ENCODE peak calls at places on chromosomes 11 and 22, in five cellular contexts. One of them, this sample, is unnamed.

GRCh38 chr22:42462016-42462415 is 29.8 kb upstream of the NFAM1 start:
- DNase-seq in activated naive CD4-positive, alpha-beta T cell treated with anti-CD3 and anti-CD28 coated beads for 36 hours: no peak
- DNase-seq in A549: no peak
- DNase-seq in activated effector memory CD4-positive, alpha-beta T cell treated with anti-CD3 and anti-CD28 coated beads, Interleukin-2, amount 50 U/mL, for 16 hours: no peak
- DNase-seq in NCI-H2081: peak
- DNase-seq in this sample: no peak

GRCh38 chr11:111565111-111565720 is 24.7 kb downstream of the LAYN start:
- DNase-seq in activated naive CD4-positive, alpha-beta T cell treated with anti-CD3 and anti-CD28 coated beads for 36 hours: peak
- DNase-seq in A549: peak
- DNase-seq in activated effector memory CD4-positive, alpha-beta T cell treated with anti-CD3 and anti-CD28 coated beads, Interleukin-2, amount 50 U/mL, for 16 hours: peak
- DNase-seq in NCI-H2081: peak
- DNase-seq in this sample: peak

GRCh38 chr11:73344191-73344607 is 32.0 kb upstream of the RELT start:
- DNase-seq in activated naive CD4-positive, alpha-beta T cell treated with anti-CD3 and anti-CD28 coated beads for 36 hours: no peak
- DNase-seq in A549: no peak
- DNase-seq in activated effector memory CD4-positive, alpha-beta T cell treated with anti-CD3 and anti-CD28 coated beads, Interleukin-2, amount 50 U/mL, for 16 hours: no peak
- DNase-seq in NCI-H2081: no peak
- DNase-seq in this sample: no peak

GRCh38 chr11:134915212-134915611 is 503.2 kb upstream of the B3GAT1 start:
- DNase-seq in activated naive CD4-positive, alpha-beta T cell treated with anti-CD3 and anti-CD28 coated beads for 36 hours: no peak
- DNase-seq in A549: no peak
- DNase-seq in activated effector memory CD4-positive, alpha-beta T cell treated with anti-CD3 and anti-CD28 coated beads, Interleukin-2, amount 50 U/mL, for 16 hours: no peak
- DNase-seq in NCI-H2081: no peak
- DNase-seq in this sample: no peak

GRCh38 chr11:32034149-32034548 is 56.7 kb upstream of the RCN1 start:
- DNase-seq in activated naive CD4-positive, alpha-beta T cell treated with anti-CD3 and anti-CD28 coated beads for 36 hours: no peak
- DNase-seq in A549: no peak
- DNase-seq in activated effector memory CD4-positive, alpha-beta T cell treated with anti-CD3 and anti-CD28 coated beads, Interleukin-2, amount 50 U/mL, for 16 hours: no peak
- DNase-seq in NCI-H2081: no peak
- DNase-seq in this sample: no peak

GRCh38 chr11:44680982-44681597 is 45.7 kb upstream of the TSPAN18 start:
- DNase-seq in activated naive CD4-positive, alpha-beta T cell treated with anti-CD3 and anti-CD28 coated beads for 36 hours: peak
- DNase-seq in A549: no peak
- DNase-seq in activated effector memory CD4-positive, alpha-beta T cell treated with anti-CD3 and anti-CD28 coated beads, Interleukin-2, amount 50 U/mL, for 16 hours: peak
- DNase-seq in NCI-H2081: no peak
- DNase-seq in this sample: no peak

GRCh38 chr11:69344570-69345145 is 50.7 kb downstream of the MYEOV start:
- DNase-seq in activated naive CD4-positive, alpha-beta T cell treated with anti-CD3 and anti-CD28 coated beads for 36 hours: no peak
- DNase-seq in A549: no peak
- DNase-seq in activated effector memory CD4-positive, alpha-beta T cell treated with anti-CD3 and anti-CD28 coated beads, Interleukin-2, amount 50 U/mL, for 16 hours: no peak
- DNase-seq in NCI-H2081: no peak
- DNase-seq in this sample: no peak

GRCh38 chr11:32796425-32796824 is 2.0 kb upstream of the CCDC73 start:
- DNase-seq in activated naive CD4-positive, alpha-beta T cell treated with anti-CD3 and anti-CD28 coated beads for 36 hours: no peak
- DNase-seq in A549: no peak
- DNase-seq in activated effector memory CD4-positive, alpha-beta T cell treated with anti-CD3 and anti-CD28 coated beads, Interleukin-2, amount 50 U/mL, for 16 hours: no peak
- DNase-seq in NCI-H2081: no peak
- DNase-seq in this sample: no peak

GRCh38 chr11:126655807-126656128 is 300.3 kb downstream of the ST3GAL4 start:
- DNase-seq in activated naive CD4-positive, alpha-beta T cell treated with anti-CD3 and anti-CD28 coated beads for 36 hours: no peak
- DNase-seq in A549: no peak
- DNase-seq in activated effector memory CD4-positive, alpha-beta T cell treated with anti-CD3 and anti-CD28 coated beads, Interleukin-2, amount 50 U/mL, for 16 hours: no peak
- DNase-seq in NCI-H2081: no peak
- DNase-seq in this sample: no peak

GRCh38 chr11:28009383-28009782 is 98.6 kb downstream of the KIF18A start:
- DNase-seq in activated naive CD4-positive, alpha-beta T cell treated with anti-CD3 and anti-CD28 coated beads for 36 hours: no peak
- DNase-seq in A549: no peak
- DNase-seq in activated effector memory CD4-positive, alpha-beta T cell treated with anti-CD3 and anti-CD28 coated beads, Interleukin-2, amount 50 U/mL, for 16 hours: no peak
- DNase-seq in NCI-H2081: no peak
- DNase-seq in this sample: no peak

GRCh38 chr11:134670247-134670646 is 258.2 kb upstream of the B3GAT1 start:
- DNase-seq in activated naive CD4-positive, alpha-beta T cell treated with anti-CD3 and anti-CD28 coated beads for 36 hours: no peak
- DNase-seq in A549: no peak
- DNase-seq in activated effector memory CD4-positive, alpha-beta T cell treated with anti-CD3 and anti-CD28 coated beads, Interleukin-2, amount 50 U/mL, for 16 hours: no peak
- DNase-seq in NCI-H2081: no peak
- DNase-seq in this sample: no peak

GRCh38 chr22:22935546-22936157 is 48.0 kb downstream of the IGLL5 start:
- DNase-seq in activated naive CD4-positive, alpha-beta T cell treated with anti-CD3 and anti-CD28 coated beads for 36 hours: peak
- DNase-seq in A549: no peak
- DNase-seq in activated effector memory CD4-positive, alpha-beta T cell treated with anti-CD3 and anti-CD28 coated beads, Interleukin-2, amount 50 U/mL, for 16 hours: no peak
- DNase-seq in NCI-H2081: no peak
- DNase-seq in this sample: no peak

GRCh38 chr11:46682773-46683752 is 17.4 kb downstream of the ARHGAP1 start:
- DNase-seq in activated naive CD4-positive, alpha-beta T cell treated with anti-CD3 and anti-CD28 coated beads for 36 hours: no peak
- DNase-seq in A549: no peak
- DNase-seq in activated effector memory CD4-positive, alpha-beta T cell treated with anti-CD3 and anti-CD28 coated beads, Interleukin-2, amount 50 U/mL, for 16 hours: no peak
- DNase-seq in NCI-H2081: no peak
- DNase-seq in this sample: no peak

GRCh38 chr11:104152941-104153340 is 11.0 kb downstream of the PDGFD start:
- DNase-seq in activated naive CD4-positive, alpha-beta T cell treated with anti-CD3 and anti-CD28 coated beads for 36 hours: no peak
- DNase-seq in A549: no peak
- DNase-seq in activated effector memory CD4-positive, alpha-beta T cell treated with anti-CD3 and anti-CD28 coated beads, Interleukin-2, amount 50 U/mL, for 16 hours: no peak
- DNase-seq in NCI-H2081: peak
- DNase-seq in this sample: no peak

GRCh38 chr11:120964857-120965256 is 59.0 kb upstream of the TBCEL start:
- DNase-seq in activated naive CD4-positive, alpha-beta T cell treated with anti-CD3 and anti-CD28 coated beads for 36 hours: no peak
- DNase-seq in A549: no peak
- DNase-seq in activated effector memory CD4-positive, alpha-beta T cell treated with anti-CD3 and anti-CD28 coated beads, Interleukin-2, amount 50 U/mL, for 16 hours: no peak
- DNase-seq in NCI-H2081: no peak
- DNase-seq in this sample: no peak

GRCh38 chr11:23539556-23539955 is 679.3 kb upstream of the CCDC179 start:
- DNase-seq in activated naive CD4-positive, alpha-beta T cell treated with anti-CD3 and anti-CD28 coated beads for 36 hours: no peak
- DNase-seq in A549: no peak
- DNase-seq in activated effector memory CD4-positive, alpha-beta T cell treated with anti-CD3 and anti-CD28 coated beads, Interleukin-2, amount 50 U/mL, for 16 hours: no peak
- DNase-seq in NCI-H2081: no peak
- DNase-seq in this sample: no peak

GRCh38 chr22:42895087-42895486 is 38.0 kb upstream of the ARFGAP3 start:
- DNase-seq in activated naive CD4-positive, alpha-beta T cell treated with anti-CD3 and anti-CD28 coated beads for 36 hours: peak
- DNase-seq in A549: no peak
- DNase-seq in activated effector memory CD4-positive, alpha-beta T cell treated with anti-CD3 and anti-CD28 coated beads, Interleukin-2, amount 50 U/mL, for 16 hours: no peak
- DNase-seq in NCI-H2081: no peak
- DNase-seq in this sample: no peak

GRCh38 chr11:6609502-6610015 is 2.5 kb downstream of the TAF10 start:
- DNase-seq in activated naive CD4-positive, alpha-beta T cell treated with anti-CD3 and anti-CD28 coated beads for 36 hours: no peak
- DNase-seq in A549: no peak
- DNase-seq in activated effector memory CD4-positive, alpha-beta T cell treated with anti-CD3 and anti-CD28 coated beads, Interleukin-2, amount 50 U/mL, for 16 hours: peak
- DNase-seq in NCI-H2081: no peak
- DNase-seq in this sample: no peak

GRCh38 chr11:66421492-66422205 is 814 bp downstream of the NPAS4 start:
- DNase-seq in activated naive CD4-positive, alpha-beta T cell treated with anti-CD3 and anti-CD28 coated beads for 36 hours: peak
- DNase-seq in A549: peak
- DNase-seq in activated effector memory CD4-positive, alpha-beta T cell treated with anti-CD3 and anti-CD28 coated beads, Interleukin-2, amount 50 U/mL, for 16 hours: peak
- DNase-seq in NCI-H2081: no peak
- DNase-seq in this sample: peak

GRCh38 chr11:84673753-84674152 is 953.4 kb downstream of the DLG2 start:
- DNase-seq in activated naive CD4-positive, alpha-beta T cell treated with anti-CD3 and anti-CD28 coated beads for 36 hours: no peak
- DNase-seq in A549: no peak
- DNase-seq in activated effector memory CD4-positive, alpha-beta T cell treated with anti-CD3 and anti-CD28 coated beads, Interleukin-2, amount 50 U/mL, for 16 hours: no peak
- DNase-seq in NCI-H2081: peak
- DNase-seq in this sample: no peak

GRCh38 chr11:8963569-8964323 is 496 bp downstream of the TMEM9B start:
- DNase-seq in activated naive CD4-positive, alpha-beta T cell treated with anti-CD3 and anti-CD28 coated beads for 36 hours: peak
- DNase-seq in A549: peak
- DNase-seq in activated effector memory CD4-positive, alpha-beta T cell treated with anti-CD3 and anti-CD28 coated beads, Interleukin-2, amount 50 U/mL, for 16 hours: peak
- DNase-seq in NCI-H2081: peak
- DNase-seq in this sample: peak

GRCh38 chr22:22508274-22509176 is at the start of gene ZNF280B:
- DNase-seq in activated naive CD4-positive, alpha-beta T cell treated with anti-CD3 and anti-CD28 coated beads for 36 hours: peak
- DNase-seq in A549: peak
- DNase-seq in activated effector memory CD4-positive, alpha-beta T cell treated with anti-CD3 and anti-CD28 coated beads, Interleukin-2, amount 50 U/mL, for 16 hours: peak
- DNase-seq in NCI-H2081: peak
- DNase-seq in this sample: peak

This sample was measured in HepG2.